ENCODE peak calls at places on chromosomes 2 and 18, in six cellular contexts. O, I, W, S, K and L are unnamed samples.

GRCh38 chr2:109451671-109452070 is 162.1 kb downstream of the SEPTIN10 start:
- DNase-seq in O (no peak), I (no peak), W (no peak), S (peak; percentile 20), K (no peak), L (no peak)

GRCh38 chr2:3256655-3257054 is 121.0 kb downstream of the EIPR1 start:
- DNase-seq in O (no peak), I (no peak), W (no peak), S (no peak), K (no peak), L (no peak)

GRCh38 chr2:141641462-141641861 is 489.4 kb downstream of the LRP1B start:
- DNase-seq in O (no peak), I (peak; percentile 64), W (no peak), S (no peak), K (no peak), L (no peak)

GRCh38 chr2:217409939-217410820 is 550.3 kb upstream of the TNP1 start:
- DNase-seq in O (peak; percentile 23), I (no peak), W (no peak), S (no peak), K (no peak), L (no peak)

GRCh38 chr2:119240311-119241204 is 16.9 kb downstream of the STEAP3 start:
- DNase-seq in O (peak; percentile 84), I (peak; percentile 84), W (peak; percentile 81), S (no peak), K (no peak), L (no peak)

GRCh38 chr18:57753063-57753462 is 50.1 kb downstream of the ATP8B1 start:
- DNase-seq in O (no peak), I (no peak), W (no peak), S (no peak), K (no peak), L (no peak)

GRCh38 chr2:211113294-211114175 is 557.1 kb downstream of the CPS1 start:
- DNase-seq in O (no peak), I (no peak), W (no peak), S (no peak), K (no peak), L (no peak)

GRCh38 chr2:134927195-134927594 is 8.6 kb downstream of the CCNT2 start:
- DNase-seq in O (no peak), I (peak; percentile 57), W (no peak), S (no peak), K (no peak), L (no peak)

GRCh38 chr2:97657986-97658690 is 5.7 kb downstream of the ACTR1B start:
- DNase-seq in O (no peak), I (no peak), W (no peak), S (no peak), K (no peak), L (no peak)

GRCh38 chr2:26536371-26537068 is 58.6 kb upstream of the OTOF start:
- DNase-seq in O (no peak), I (no peak), W (no peak), S (peak; percentile 42), K (no peak), L (no peak)

GRCh38 chr2:96116879-96117533 is 635 bp upstream of the ADRA2B start:
- DNase-seq in O (peak; percentile 31), I (no peak), W (peak; percentile 34), S (no peak), K (peak; percentile 72), L (peak; percentile 37)

GRCh38 chr2:181656450-181657261 is at the start of gene CERKL:
- DNase-seq in O (peak; percentile 52), I (peak; percentile 21), W (peak; percentile 59), S (no peak), K (peak; percentile 36), L (no peak)

GRCh38 chr2:240968731-240969624 is 29.4 kb upstream of the SNED1 start:
- DNase-seq in O (peak; percentile 26), I (no peak), W (no peak), S (no peak), K (no peak), L (no peak)

GRCh38 chr2:18901255-18901654 is 311.9 kb upstream of the NT5C1B start:
- DNase-seq in O (no peak), I (no peak), W (no peak), S (no peak), K (no peak), L (no peak)

GRCh38 chr2:46327627-46328026 is 30.4 kb downstream of the EPAS1 start:
- DNase-seq in O (no peak), I (no peak), W (no peak), S (no peak), K (no peak), L (no peak)
- TF ChIP-seq CTCF in O (no peak), I (peak; percentile 17), W (no peak), S (no peak), K (peak; percentile 15), L (no peak)

DNA sequence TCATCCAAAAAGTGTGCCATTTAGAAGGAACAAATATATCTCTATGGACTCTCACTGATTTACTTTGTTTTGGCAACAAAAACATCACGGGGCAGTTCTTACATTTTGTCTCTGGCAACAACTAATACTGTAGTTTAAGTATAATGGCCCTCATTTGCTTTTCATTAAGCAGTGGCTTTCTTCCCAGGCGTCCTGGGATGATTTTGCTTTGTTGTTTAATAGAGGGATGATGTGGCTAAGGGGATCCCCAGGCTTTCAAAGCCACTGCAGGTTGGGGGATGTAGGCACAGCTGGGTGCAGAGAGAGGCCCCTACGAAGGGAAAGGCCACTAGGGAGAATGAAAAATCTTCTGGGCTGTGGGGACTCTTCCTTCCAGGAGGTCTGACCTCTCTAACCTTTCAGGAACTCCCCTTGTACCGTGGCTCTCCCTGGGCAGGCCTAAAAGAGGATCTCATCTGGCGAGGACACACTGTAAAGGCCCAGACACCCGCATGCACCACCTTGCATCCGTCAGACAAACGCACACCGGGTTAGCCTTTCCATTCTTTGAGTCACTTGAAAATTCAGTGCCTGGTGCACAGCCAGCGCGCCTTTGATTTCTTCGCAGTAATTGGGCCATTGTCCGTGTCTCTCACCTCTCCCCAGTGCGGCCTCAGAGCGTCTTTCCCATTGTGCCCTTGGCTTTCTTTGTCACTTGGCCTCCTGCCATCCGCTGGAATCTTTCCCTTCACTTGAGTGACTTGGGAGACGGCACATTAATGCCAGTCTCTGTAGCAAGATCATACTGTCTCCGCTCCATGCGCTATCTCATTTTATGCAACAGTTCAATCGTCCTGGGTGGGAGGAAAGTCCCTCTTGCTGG is 40.3 kb upstream of the AFF3 start:
- DNase-seq in O (no peak), I (no peak), W (no peak), S (no peak), K (no peak), L (no peak)
- H3K27me3 ChIP-seq in O (no peaks in the 10 kb centered on the region), I (no peaks in the 10 kb centered on the region), W (no peaks in the 10 kb centered on the region), S (no peaks in the 10 kb centered on the region), K (no peaks in the 10 kb centered on the region), L (no peaks in the 10 kb centered on the region)

DNA sequence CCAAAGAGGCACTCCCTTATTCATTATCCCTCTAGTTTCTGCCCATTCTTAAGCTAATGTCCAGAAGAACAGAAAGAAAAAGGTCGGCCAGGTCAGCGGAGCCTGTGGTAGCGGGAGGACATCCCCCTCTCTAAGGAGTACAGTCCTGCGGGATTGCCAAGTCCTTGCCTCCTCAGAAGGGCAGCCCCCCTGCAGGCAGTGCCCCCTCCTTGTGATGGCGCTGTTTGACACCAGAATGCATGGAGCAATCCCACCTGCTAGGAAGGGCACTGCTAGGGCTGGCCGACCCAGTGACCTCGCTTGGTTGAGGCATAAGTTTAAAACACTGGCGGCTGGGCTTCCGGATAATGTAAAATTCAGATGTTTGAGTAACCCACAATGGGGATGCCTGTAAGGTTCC is 33.9 kb downstream of the ST6GAL2 start:
- DNase-seq in O (no peak), I (no peak), W (no peak), S (no peak), K (no peak), L (no peak)
- TF ChIP-seq CTCF in O (no peak), I (no peak), W (no peak), S (no peak), K (no peak), L (no peak)

GRCh38 chr18:13915973-13916372 is 637 bp upstream of the MC2R start:
- DNase-seq in O (peak; percentile 30), I (peak; percentile 13), W (no peak), S (no peak), K (no peak), L (no peak)
- H3K27me3 ChIP-seq in O (no peaks in the 10 kb centered on the region), I (no peaks in the 10 kb centered on the region), W (no peaks in the 10 kb centered on the region), S (no peaks in the 10 kb centered on the region), K (no peaks in the 10 kb centered on the region), L (no peaks in the 10 kb centered on the region)

DNA sequence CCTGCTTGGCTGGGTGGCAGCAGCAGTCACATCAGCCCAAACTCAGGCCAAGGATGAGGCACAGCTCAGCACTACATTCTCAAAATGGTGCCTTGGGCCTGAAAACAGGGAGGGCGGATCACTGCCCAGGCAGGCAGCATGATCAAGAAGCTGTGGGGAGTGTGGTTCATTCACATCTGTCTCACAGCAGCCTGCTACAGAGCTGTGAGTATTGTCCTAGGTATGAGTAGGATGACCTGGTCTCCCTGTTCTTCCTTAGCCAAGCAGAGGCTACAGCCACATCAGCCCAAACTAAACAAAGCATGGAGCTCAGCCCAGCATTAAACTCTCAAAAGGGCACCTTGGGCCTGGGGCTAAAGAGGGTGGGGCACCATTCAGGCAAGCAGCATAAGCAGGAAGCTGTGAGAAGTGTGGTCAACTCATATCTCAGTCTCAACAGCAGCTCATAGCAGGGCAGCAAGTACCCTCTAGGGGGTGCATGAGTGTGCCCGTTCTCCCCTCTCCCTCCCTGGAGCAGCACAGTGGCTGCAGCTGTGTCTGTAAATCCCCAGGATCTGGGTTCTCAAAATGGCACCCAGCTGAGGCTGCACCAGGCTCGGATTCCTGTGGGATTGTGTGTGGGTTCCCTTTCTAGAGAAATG is 139.6 kb downstream of the TRABD2A start:
- DNase-seq in O (peak; percentile 5), I (peak; percentile 21), W (no peak), S (no peak), K (peak; percentile 9), L (peak; percentile 43)
- TF ChIP-seq CTCF in O (no peak), I (peak; percentile 40), W (no peak), S (no peak), K (peak; percentile 78), L (peak; percentile 52)

DNA sequence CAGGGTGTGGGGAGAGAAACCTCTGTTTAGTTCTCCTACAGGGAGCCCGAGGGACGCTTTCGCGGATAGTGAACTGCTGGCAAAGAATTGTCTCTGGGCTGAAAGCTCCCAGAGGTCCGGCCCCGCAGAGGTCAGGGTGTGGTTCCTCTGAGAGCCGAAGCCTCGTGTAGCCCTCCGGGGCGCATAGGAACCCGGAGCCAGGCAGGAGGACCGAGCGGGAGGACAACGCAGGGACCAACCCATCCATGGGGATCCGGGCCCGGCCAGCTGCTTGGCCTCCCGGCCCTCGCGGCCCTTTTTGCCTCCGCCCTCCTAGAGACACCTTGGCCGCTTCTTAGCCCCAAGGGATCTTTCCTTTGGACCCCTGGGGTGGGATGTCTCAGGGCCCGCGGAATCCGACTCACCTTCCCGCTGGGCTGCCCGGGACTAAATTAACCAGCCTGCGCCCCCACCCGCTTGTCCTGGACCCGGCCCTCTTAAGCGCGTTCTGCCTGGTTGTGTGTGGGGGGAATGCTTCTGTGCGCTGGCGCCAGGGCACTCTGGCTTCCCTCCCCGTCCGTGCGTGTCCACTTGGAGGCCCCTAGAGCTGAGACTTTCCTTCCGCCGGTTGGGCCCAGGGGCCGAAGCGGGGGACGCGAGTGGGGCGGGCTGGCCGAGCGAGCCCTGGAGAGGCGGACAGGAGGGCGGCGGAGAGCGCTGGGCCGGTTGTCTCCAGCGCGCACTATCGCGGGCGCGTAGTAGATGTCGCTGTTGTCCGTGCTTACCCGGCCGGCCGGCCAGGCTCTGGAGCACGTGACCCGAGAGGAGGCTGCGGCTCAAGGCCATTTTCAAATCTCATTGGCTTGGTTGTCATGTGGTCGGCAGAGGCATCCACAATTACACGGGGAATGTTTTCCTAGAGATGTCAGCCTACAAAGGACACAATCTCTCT is at the start of gene HOXD10:
- DNase-seq in O (no peak), I (no peak), W (no peak), S (peak; percentile 67), K (no peak), L (no peak)
- H3K27me3 ChIP-seq in O (peaks cover 74% of the 10 kb centered on the region), I (peaks cover 81% of the 10 kb centered on the region), W (peaks cover 2% of the 10 kb centered on the region), S (peaks cover 63% of the 10 kb centered on the region), K (peaks cover 8% of the 10 kb centered on the region), L (peaks cover 99% of the 10 kb centered on the region)